ENCODE peak calls at places on chromosomes 16 and 17, in four cellular contexts. P, V, G and H are unnamed samples.

GRCh38 chr16:24253192-24253591 is 2.9 kb upstream of the CACNG3 start:
- DNase-seq in P (no peak), V (no peak), G (no peak), H (no peak)

GRCh38 chr16:82629441-82630027 is 2.8 kb downstream of the CDH13 start:
- DNase-seq in P (peak), V (no peak), G (no peak), H (no peak)

GRCh38 chr16:75029854-75030253 is 31.0 kb downstream of the ZNRF1 start:
- DNase-seq in P (no peak), V (no peak), G (no peak), H (no peak)

GRCh38 chr16:26330654-26331053 is 638.9 kb downstream of the HS3ST4 start:
- DNase-seq in P (no peak), V (no peak), G (no peak), H (no peak)

GRCh38 chr16:80733366-80733901 is 71.0 kb downstream of the CDYL2 start:
- DNase-seq in P (no peak), V (no peak), G (no peak), H (no peak)

GRCh38 chr17:57259817-57260216 is 3.5 kb downstream of the MSI2 start:
- DNase-seq in P (no peak), V (no peak), G (no peak), H (no peak)

GRCh38 chr16:50988441-50988840 is 162.6 kb downstream of the SALL1 start:
- DNase-seq in P (no peak), V (no peak), G (no peak), H (no peak)

GRCh38 chr16:68503334-68503733 is 35.8 kb upstream of the ZFP90 start:
- DNase-seq in P (no peak), V (no peak), G (no peak), H (no peak)

GRCh38 chr17:53150101-53150698 is 672.5 kb upstream of the KIF2B start:
- DNase-seq in P (no peak), V (no peak), G (no peak), H (no peak)

GRCh38 chr16:716250-716607 is 1.3 kb downstream of the METRN start:
- DNase-seq in P (no peak), V (no peak), G (peak), H (no peak)

GRCh38 chr17:37802712-37803416 is 58.0 kb upstream of the HNF1B start:
- DNase-seq in P (no peak), V (no peak), G (peak), H (no peak)

GRCh38 chr16:67438098-67438791 is 7.3 kb downstream of the HSD11B2 start:
- DNase-seq in P (no peak), V (no peak), G (no peak), H (no peak)

GRCh38 chr16:2472885-2473284 is 1.8 kb downstream of the NTN3 start:
- DNase-seq in P (no peak), V (no peak), G (no peak), H (no peak)

GRCh38 chr16:69131749-69132423 is 502 bp downstream of the CHTF8 start:
- DNase-seq in P (peak), V (no peak), G (peak), H (no peak)

GRCh38 chr16:69073181-69073669 is 32.2 kb upstream of the HAS3 start:
- DNase-seq in P (no peak), V (no peak), G (no peak), H (no peak)

GRCh38 chr17:35449371-35449931 is 885 bp upstream of the SLFN13 start:
- DNase-seq in P (no peak), V (peak), G (peak), H (no peak)

GRCh38 chr17:56144205-56144604 is 9.1 kb upstream of the ANKFN1 start:
- DNase-seq in P (no peak), V (no peak), G (no peak), H (no peak)

GRCh38 chr17:15436399-15437369 is 30.7 kb downstream of the CDRT4 start:
- DNase-seq in P (no peak), V (peak), G (no peak), H (peak)

GRCh38 chr17:62750502-62751349 is 57.4 kb downstream of the MARCHF10 start:
- DNase-seq in P (no peak), V (no peak), G (no peak), H (no peak)

GRCh38 chr17:58084317-58084981 is 1.2 kb downstream of the DYNLL2 start:
- DNase-seq in P (no peak), V (no peak), G (no peak), H (peak)

GRCh38 chr17:45705123-45706009 is 78.8 kb upstream of the CRHR1 start:
- DNase-seq in P (no peak), V (no peak), G (no peak), H (no peak)

GRCh38 chr16:78744796-78745464 is 645.5 kb downstream of the WWOX start:
- DNase-seq in P (no peak), V (no peak), G (no peak), H (no peak)

GRCh38 chr16:4917117-4917516 is 19.8 kb downstream of the PPL start:
- DNase-seq in P (no peak), V (no peak), G (no peak), H (no peak)

GRCh38 chr16:11333696-11334095 is 11.6 kb upstream of the RMI2 start:
- DNase-seq in P (no peak), V (no peak), G (no peak), H (no peak)
- H3K27ac ChIP-seq in P (no peak), V (no peak), G (no peak), H (no peak)

GRCh38 chr16:15434425-15435215 is at the start of gene BMERB1:
- DNase-seq in P (peak), V (peak), G (peak), H (peak)
- H3K27ac ChIP-seq in P (peak), V (peak), G (peak), H (no peak)

GRCh38 chr16:57645691-57646387 is 17.4 kb downstream of the ADGRG1 start:
- DNase-seq in P (no peak), V (peak), G (no peak), H (no peak)

GRCh38 chr16:57647136-57647875 is 18.9 kb downstream of the ADGRG1 start:
- DNase-seq in P (no peak), V (no peak), G (no peak), H (no peak)

GRCh38 chr16:57644383-57645014 is 16.1 kb downstream of the ADGRG1 start:
- DNase-seq in P (no peak), V (no peak), G (no peak), H (no peak)

GRCh38 chr16:57648125-57648524 is 19.7 kb downstream of the ADGRG1 start:
- DNase-seq in P (no peak), V (no peak), G (no peak), H (no peak)

DNA sequence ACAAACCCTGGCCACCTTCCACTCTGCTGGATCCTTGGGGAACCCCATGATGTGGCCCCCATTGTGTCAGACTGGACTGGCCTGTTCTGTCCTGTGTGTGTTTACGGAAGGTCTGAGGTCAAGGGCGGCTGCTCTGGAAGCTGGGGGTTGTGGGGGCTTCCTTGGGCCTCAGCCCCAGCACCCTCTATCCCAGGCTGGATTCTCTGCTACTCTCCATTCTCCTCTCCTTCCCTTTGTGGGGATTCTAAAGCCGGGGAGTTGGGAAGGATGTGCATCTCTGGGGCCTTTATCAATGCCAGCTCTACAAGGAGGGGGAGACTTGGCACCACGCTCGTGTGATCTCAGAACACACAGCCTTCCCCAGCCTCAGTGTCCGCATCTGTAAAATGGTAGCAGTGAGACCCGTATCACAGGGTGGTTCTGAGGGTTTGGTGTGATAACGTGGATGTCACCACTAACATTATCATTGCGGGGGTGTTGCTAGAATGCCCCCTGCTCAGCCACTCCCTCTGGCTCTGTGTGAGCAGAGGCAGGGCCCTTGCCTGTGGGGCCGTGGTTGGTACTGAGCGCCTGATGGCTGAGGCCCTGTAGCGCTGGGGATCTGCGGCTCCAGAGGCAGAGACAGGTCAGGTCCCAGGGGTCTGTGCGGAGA is 18.1 kb downstream of the ADGRG1 start:
- DNase-seq in P (no peak), V (no peak), G (no peak), H (no peak)
- H3K27ac ChIP-seq in P (peak), V (peak), G (peak), H (no peak)

DNA sequence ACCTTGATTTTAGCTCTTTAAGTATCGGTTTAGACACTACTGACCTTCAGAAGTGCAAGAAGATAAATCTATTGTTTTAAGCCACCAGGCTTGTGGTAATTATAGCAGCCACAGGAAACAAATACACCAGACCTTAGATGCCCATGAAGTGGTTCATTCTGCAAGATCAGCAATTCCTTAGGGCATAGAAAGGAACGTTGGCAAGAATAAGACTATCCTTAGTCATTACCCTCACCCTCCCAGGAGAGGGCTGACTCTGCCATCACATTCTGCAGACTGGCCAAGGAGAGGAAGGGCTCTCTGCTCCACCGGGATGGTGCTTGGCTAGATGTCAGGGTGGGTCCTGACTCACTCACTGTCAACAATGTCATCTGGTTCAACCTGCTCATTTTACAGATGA is 14.1 kb upstream of the NDEL1 start:
- DNase-seq in P (peak), V (no peak), G (no peak), H (no peak)
- H3K27ac ChIP-seq in P (no peak), V (no peak), G (no peak), H (no peak)

GRCh38 chr17:50288306-50288705 is 14.0 kb downstream of the TMEM92 start:
- DNase-seq in P (no peak), V (no peak), G (no peak), H (no peak)
- H3K27ac ChIP-seq in P (peak), V (peak), G (no peak), H (no peak)

DNA sequence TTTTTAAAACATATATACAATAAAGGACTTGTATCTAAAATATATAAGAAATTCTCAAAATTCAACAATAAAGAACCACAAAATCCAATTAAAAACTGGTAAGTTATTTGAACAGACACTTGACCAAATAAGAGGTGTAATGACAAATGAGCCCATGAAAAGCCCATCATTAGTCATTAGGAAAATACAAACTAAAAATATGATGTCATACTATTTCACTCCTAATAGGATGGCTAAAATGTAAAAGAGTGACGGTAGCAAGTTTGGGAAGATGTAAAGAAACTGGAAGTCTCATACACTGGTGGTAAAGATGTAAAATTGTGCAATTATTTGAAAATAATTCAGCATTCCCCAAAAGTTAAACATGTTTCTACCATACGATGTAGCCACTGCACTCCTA is 1095.3 kb upstream of the CDH8 start:
- DNase-seq in P (no peak), V (no peak), G (no peak), H (no peak)
- H3K27ac ChIP-seq in P (no peak), V (no peak), G (no peak), H (no peak)

GRCh38 chr17:42193216-42194132 is 820 bp downstream of the GHDC start:
- DNase-seq in P (no peak), V (no peak), G (no peak), H (no peak)
- H3K27ac ChIP-seq in P (peak), V (peak), G (peak), H (peak)

GRCh38 chr17:78400581-78401240 is 22.3 kb downstream of the PGS1 start:
- DNase-seq in P (no peak), V (no peak), G (no peak), H (no peak)
- H3K27ac ChIP-seq in P (no peak), V (no peak), G (no peak), H (no peak)

DNA sequence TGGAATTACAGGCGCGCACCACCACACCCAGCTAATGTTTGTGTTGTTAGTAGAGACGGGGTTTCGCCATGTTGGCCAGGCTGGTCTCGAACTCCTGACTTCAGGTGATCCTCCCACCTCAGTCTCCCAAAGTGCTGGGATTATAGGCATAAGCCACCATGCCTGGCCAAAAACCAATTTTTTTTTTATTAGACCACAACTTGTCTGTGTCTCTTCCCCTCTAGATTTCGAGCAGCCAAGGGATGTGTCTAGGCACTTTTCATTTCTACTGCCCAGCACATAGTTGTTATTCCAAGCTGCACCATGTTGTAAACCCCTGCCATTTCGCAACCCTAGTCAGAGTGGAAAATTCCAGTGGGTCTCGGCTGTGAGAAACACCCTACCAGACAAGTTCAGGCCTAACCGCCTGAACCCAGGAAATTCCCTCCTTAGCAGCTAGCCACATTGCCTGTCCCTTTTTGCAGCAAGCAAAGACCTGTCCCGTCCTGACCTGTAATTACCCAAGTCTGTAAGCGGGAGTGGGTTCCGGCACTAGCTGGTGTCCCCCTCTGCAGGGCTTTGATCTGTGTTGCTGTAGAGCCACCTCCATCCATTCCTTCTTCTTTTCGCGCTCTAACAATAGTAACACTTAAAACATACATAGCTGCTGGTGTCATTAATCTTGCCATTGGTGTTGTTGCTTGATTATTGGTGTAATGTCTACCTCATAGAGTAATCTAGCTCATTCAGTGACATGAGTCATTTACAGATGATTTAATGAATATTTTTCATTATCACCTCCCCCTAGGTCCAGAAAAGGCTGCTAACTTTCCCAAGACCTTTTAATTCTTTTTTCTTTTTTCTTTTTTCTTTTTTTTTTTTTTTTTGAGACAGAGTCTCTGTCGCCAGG is 77.3 kb upstream of the ATF7IP2 start:
- DNase-seq in P (no peak), V (no peak), G (no peak), H (no peak)
- H3K27ac ChIP-seq in P (no peak), V (no peak), G (no peak), H (no peak)

GRCh38 chr17:76868176-76868668 is at the start of gene MGAT5B:
- DNase-seq in P (peak), V (peak), G (peak), H (peak)

GRCh38 chr17:76867578-76868175 is 527 bp upstream of the MGAT5B start:
- DNase-seq in P (no peak), V (no peak), G (no peak), H (no peak)

GRCh38 chr17:76869209-76869877 is 1.1 kb downstream of the MGAT5B start:
- DNase-seq in P (no peak), V (no peak), G (no peak), H (no peak)

GRCh38 chr17:76869878-76870714 is 1.9 kb downstream of the MGAT5B start:
- DNase-seq in P (no peak), V (no peak), G (no peak), H (no peak)

GRCh38 chr17:76868669-76869208 is 535 bp downstream of the MGAT5B start:
- DNase-seq in P (no peak), V (no peak), G (no peak), H (no peak)
- H3K27ac ChIP-seq in P (no peak), V (no peak), G (no peak), H (no peak)